ENCODE peak calls at places on chromosomes 4 and X, in five cellular contexts. I is prostate gland; C is stimulated activated CD8-positive, alpha-beta memory T cell treated with anti-CD3 and anti-CD28 coated beads, Interleukin-4, amount 100 ng/mL, for 24 hours; M is caudate nucleus; Q is cardiac septum. R is an unnamed sample.

GRCh38 chrX:41384041-41384705 is 50.2 kb downstream of the DDX3X start:
- DNase-seq in C (no peak), M (no peak), Q (peak; percentile 84), I (peak; percentile 4), R (peak; percentile 65)

GRCh38 chrX:115452256-115452655 is 108.7 kb upstream of the PLS3 start:
- DNase-seq in Q (no peak), M (no peak), C (no peak), I (no peak), R (no peak)

GRCh38 chr4:162154862-162155540 is 8.8 kb downstream of the FSTL5 start:
- DNase-seq in C (no peak), M (no peak), I (no peak), Q (no peak), R (no peak)

GRCh38 chr4:54254116-54254914 is 25.2 kb downstream of the PDGFRA start:
- DNase-seq in C (no peak), M (no peak), Q (no peak), I (no peak), R (no peak)

GRCh38 chr4:151930372-151930771 is 169.6 kb upstream of the GATB start:
- DNase-seq in Q (no peak), M (no peak), C (no peak), I (no peak), R (no peak)

GRCh38 chrX:80022363-80023031 is 7.9 kb downstream of the TBX22 start:
- DNase-seq in I (no peak), C (no peak), M (no peak), Q (no peak), R (no peak)

GRCh38 chr4:150582881-150583286 is 933 bp downstream of the MAB21L2 start:
- DNase-seq in Q (no peak), C (no peak), I (no peak), M (no peak), R (peak; percentile 51)

GRCh38 chrX:38304010-38304409 is 23.3 kb downstream of the RPGR start:
- DNase-seq in I (no peak), Q (no peak), C (no peak), M (no peak), R (no peak)

GRCh38 chrX:54808109-54808604 is 612 bp downstream of the MAGED2 start:
- DNase-seq in I (peak; percentile 53), M (peak; percentile 59), C (no peak), Q (no peak), R (peak; percentile 91)

GRCh38 chrX:52574416-52575275 is 57.8 kb upstream of the XAGE1B start:
- DNase-seq in I (peak; percentile 8), Q (no peak), C (no peak), M (no peak), R (no peak)

GRCh38 chr4:132934901-132935300 is 214.2 kb upstream of the PCDH10 start:
- DNase-seq in M (no peak), Q (no peak), C (no peak), I (no peak), R (no peak)